ENCODE peak calls at places on chromosomes 1 and 21, in eight cellular contexts. Y, P, Z, Q, T, U, M and K are unnamed samples.

GRCh38 chr1:2199042-2199810 is 4.7 kb upstream of the FAAP20 start:
- DNase-seq in Y (peak), P (no peak), Z (peak), Q (peak), T (peak), U (peak), M (peak), K (peak)

GRCh38 chr21:32807717-32808380 is 36.3 kb upstream of the PAXBP1 start:
- DNase-seq in Y (no peak), P (no peak), Z (peak), Q (peak), T (no peak), U (no peak), M (no peak), K (no peak)

GRCh38 chr1:79082233-79082632 is 75.7 kb upstream of the ADGRL4 start:
- DNase-seq in Y (no peak), P (no peak), Z (no peak), Q (no peak), T (no peak), U (no peak), M (no peak), K (no peak)

GRCh38 chr1:117180571-117180970 is 30.2 kb downstream of the VTCN1 start:
- DNase-seq in Y (no peak), P (no peak), Z (no peak), Q (no peak), T (no peak), U (no peak), M (no peak), K (no peak)

GRCh38 chr1:184532199-184532598 is 145.4 kb downstream of the C1orf21 start:
- DNase-seq in Y (no peak), P (no peak), Z (no peak), Q (no peak), T (no peak), U (no peak), M (no peak), K (no peak)

GRCh38 chr1:31828341-31828740 is 12.5 kb upstream of the SPOCD1 start:
- DNase-seq in Y (no peak), P (peak), Z (peak), Q (no peak), T (peak), U (no peak), M (no peak), K (no peak)

GRCh38 chr1:217889401-217889800 is 258.3 kb downstream of the SPATA17 start:
- DNase-seq in Y (peak), P (no peak), Z (no peak), Q (no peak), T (no peak), U (no peak), M (no peak), K (no peak)

GRCh38 chr1:166489670-166490436 is 323.1 kb upstream of the FAM78B start:
- DNase-seq in Y (no peak), P (peak), Z (no peak), Q (no peak), T (no peak), U (no peak), M (no peak), K (peak)

GRCh38 chr1:29542476-29543015 is 306.2 kb downstream of the PTPRU start:
- DNase-seq in Y (no peak), P (no peak), Z (no peak), Q (no peak), T (peak), U (no peak), M (no peak), K (no peak)

GRCh38 chr1:203906932-203907331 is 45.5 kb downstream of the SNRPE start:
- DNase-seq in Y (no peak), P (no peak), Z (peak), Q (peak), T (no peak), U (no peak), M (no peak), K (no peak)

GRCh38 chr1:147080013-147080661 is 92.1 kb downstream of the PRKAB2 start:
- DNase-seq in Y (peak), P (no peak), Z (no peak), Q (no peak), T (no peak), U (no peak), M (peak), K (no peak)

GRCh38 chr1:79646885-79647284 is 640.4 kb upstream of the ADGRL4 start:
- DNase-seq in Y (peak), P (no peak), Z (no peak), Q (no peak), T (no peak), U (no peak), M (no peak), K (no peak)

GRCh38 chr1:16183157-16183556 is 27.3 kb upstream of the EPHA2 start:
- DNase-seq in Y (no peak), P (no peak), Z (peak), Q (peak), T (no peak), U (no peak), M (no peak), K (no peak)

GRCh38 chr21:36479415-36480402 is at the start of gene CLDN14:
- DNase-seq in Y (no peak), P (no peak), Z (no peak), Q (no peak), T (no peak), U (peak), M (no peak), K (no peak)

GRCh38 chr1:12315126-12315525 is 85.3 kb downstream of the VPS13D start:
- DNase-seq in Y (no peak), P (no peak), Z (no peak), Q (peak), T (no peak), U (no peak), M (no peak), K (no peak)

GRCh38 chr1:31181515-31182343 is 58.0 kb downstream of the NKAIN1 start:
- DNase-seq in Y (peak), P (peak), Z (peak), Q (peak), T (peak), U (peak), M (peak), K (peak)

GRCh38 chr1:162856260-162856659 is 4.7 kb downstream of the CCDC190 start:
- DNase-seq in Y (no peak), P (no peak), Z (peak), Q (peak), T (no peak), U (no peak), M (no peak), K (no peak)

GRCh38 chr21:44873356-44874239 is at the start of gene PTTG1IP:
- DNase-seq in Y (peak), P (peak), Z (peak), Q (peak), T (peak), U (peak), M (peak), K (peak)

GRCh38 chr1:147756336-147756735 is 4.1 kb downstream of the GJA5 start:
- DNase-seq in Y (no peak), P (no peak), Z (no peak), Q (no peak), T (no peak), U (no peak), M (no peak), K (no peak)

GRCh38 chr1:200445213-200445612 is 35.4 kb upstream of the ZNF281 start:
- DNase-seq in Y (no peak), P (no peak), Z (no peak), Q (no peak), T (no peak), U (no peak), M (no peak), K (no peak)

GRCh38 chr1:186802388-186802787 is 26.4 kb upstream of the PLA2G4A start:
- DNase-seq in Y (no peak), P (no peak), Z (no peak), Q (no peak), T (no peak), U (no peak), M (no peak), K (no peak)

GRCh38 chr21:45996311-45997204 is 15.0 kb downstream of the COL6A1 start:
- DNase-seq in Y (no peak), P (no peak), Z (peak), Q (no peak), T (peak), U (peak), M (no peak), K (no peak)

GRCh38 chr1:6624712-6625578 is at the start of gene THAP3:
- DNase-seq in Y (peak), P (peak), Z (peak), Q (peak), T (peak), U (peak), M (peak), K (peak)

GRCh38 chr1:183735069-183735860 is 69.7 kb upstream of the RGL1 start:
- DNase-seq in Y (no peak), P (no peak), Z (no peak), Q (no peak), T (no peak), U (no peak), M (no peak), K (no peak)

GRCh38 chr1:87330201-87330953 is 1.7 kb downstream of the LMO4 start:
- DNase-seq in Y (peak), P (no peak), Z (peak), Q (peak), T (peak), U (no peak), M (no peak), K (peak)

GRCh38 chr1:12518956-12519707 is 98.9 kb downstream of the DHRS3 start:
- DNase-seq in Y (peak), P (no peak), Z (peak), Q (peak), T (peak), U (peak), M (no peak), K (no peak)

GRCh38 chr1:199522338-199522737 is 505.2 kb upstream of the NR5A2 start:
- DNase-seq in Y (no peak), P (no peak), Z (no peak), Q (no peak), T (no peak), U (no peak), M (no peak), K (no peak)

GRCh38 chr1:185404864-185405568 is 88.0 kb upstream of the IVNS1ABP start:
- DNase-seq in Y (no peak), P (no peak), Z (no peak), Q (no peak), T (no peak), U (no peak), M (no peak), K (no peak)

GRCh38 chr1:205739348-205740160 is 10.4 kb downstream of the NUCKS1 start:
- DNase-seq in Y (no peak), P (no peak), Z (no peak), Q (peak), T (no peak), U (no peak), M (no peak), K (no peak)
- TF ChIP-seq CTCF in Y (peak), P (no peak), Z (peak), Q (peak), T (no peak), U (no peak), M (peak), K (no peak)

GRCh38 chr1:155034318-155035208 is 939 bp downstream of the DCST1 start:
- DNase-seq in Y (no peak), P (no peak), Z (no peak), Q (no peak), T (no peak), U (no peak), M (no peak), K (no peak)
- TF ChIP-seq CTCF in Y (no peak), P (no peak), Z (no peak), Q (no peak), T (no peak), U (no peak), M (no peak), K (no peak)

GRCh38 chr1:44361478-44361877 is 6.4 kb upstream of the ERI3 start:
- DNase-seq in Y (peak), P (no peak), Z (peak), Q (peak), T (no peak), U (no peak), M (no peak), K (no peak)
- TF ChIP-seq CTCF in Y (no peak), P (no peak), Z (peak), Q (peak), T (no peak), U (peak), M (peak), K (no peak)

GRCh38 chr1:227112538-227112937 is 172.4 kb downstream of the COQ8A start:
- DNase-seq in Y (no peak), P (no peak), Z (no peak), Q (no peak), T (no peak), U (no peak), M (no peak), K (no peak)

GRCh38 chr1:227111782-227112181 is 171.7 kb downstream of the COQ8A start:
- DNase-seq in Y (no peak), P (no peak), Z (no peak), Q (no peak), T (no peak), U (no peak), M (no peak), K (no peak)
- TF ChIP-seq CTCF in Y (no peak), P (no peak), Z (no peak), Q (no peak), T (no peak), U (no peak), M (no peak), K (no peak)

GRCh38 chr1:155051342-155051776 is 243 bp downstream of the ADAM15 start:
- DNase-seq in Y (no peak), P (no peak), Z (peak), Q (no peak), T (no peak), U (no peak), M (no peak), K (no peak)

GRCh38 chr1:155053531-155054105 is 2.5 kb downstream of the ADAM15 start:
- DNase-seq in Y (no peak), P (no peak), Z (no peak), Q (no peak), T (no peak), U (no peak), M (no peak), K (no peak)

GRCh38 chr1:155050560-155051341 is at the start of gene ADAM15:
- DNase-seq in Y (peak), P (peak), Z (peak), Q (peak), T (peak), U (peak), M (peak), K (peak)

GRCh38 chr1:155051777-155052398 is 772 bp downstream of the ADAM15 start:
- DNase-seq in Y (no peak), P (peak), Z (peak), Q (peak), T (peak), U (peak), M (peak), K (peak)

GRCh38 chr1:155052412-155053400 is 1.6 kb downstream of the ADAM15 start:
- DNase-seq in Y (no peak), P (peak), Z (no peak), Q (peak), T (no peak), U (peak), M (peak), K (peak)
- TF ChIP-seq CTCF in Y (peak), P (peak), Z (peak), Q (peak), T (no peak), U (no peak), M (peak), K (peak)

GRCh38 chr1:15038232-15039016 is 115.1 kb upstream of the TMEM51 start:
- DNase-seq in Y (peak), P (peak), Z (no peak), Q (peak), T (no peak), U (no peak), M (peak), K (no peak)
- TF ChIP-seq CTCF in Y (peak), P (peak), Z (peak), Q (no peak), T (no peak), U (no peak), M (peak), K (peak)

GRCh38 chr1:201625711-201626300 is 86.9 kb downstream of the NAV1 start:
- DNase-seq in Y (no peak), P (no peak), Z (peak), Q (no peak), T (no peak), U (no peak), M (no peak), K (no peak)

GRCh38 chr1:201630582-201630981 is 91.7 kb downstream of the NAV1 start:
- DNase-seq in Y (no peak), P (no peak), Z (peak), Q (no peak), T (no peak), U (no peak), M (no peak), K (no peak)

GRCh38 chr1:201624741-201625646 is 86.1 kb downstream of the NAV1 start:
- DNase-seq in Y (no peak), P (no peak), Z (peak), Q (peak), T (no peak), U (no peak), M (no peak), K (no peak)

GRCh38 chr1:201628490-201628889 is 89.6 kb downstream of the NAV1 start:
- DNase-seq in Y (no peak), P (no peak), Z (peak), Q (no peak), T (no peak), U (peak), M (peak), K (no peak)

GRCh38 chr1:201626629-201627275 is 87.8 kb downstream of the NAV1 start:
- DNase-seq in Y (no peak), P (no peak), Z (peak), Q (no peak), T (no peak), U (no peak), M (no peak), K (no peak)
- TF ChIP-seq CTCF in Y (no peak), P (no peak), Z (no peak), Q (no peak), T (no peak), U (no peak), M (no peak), K (no peak)

DNA sequence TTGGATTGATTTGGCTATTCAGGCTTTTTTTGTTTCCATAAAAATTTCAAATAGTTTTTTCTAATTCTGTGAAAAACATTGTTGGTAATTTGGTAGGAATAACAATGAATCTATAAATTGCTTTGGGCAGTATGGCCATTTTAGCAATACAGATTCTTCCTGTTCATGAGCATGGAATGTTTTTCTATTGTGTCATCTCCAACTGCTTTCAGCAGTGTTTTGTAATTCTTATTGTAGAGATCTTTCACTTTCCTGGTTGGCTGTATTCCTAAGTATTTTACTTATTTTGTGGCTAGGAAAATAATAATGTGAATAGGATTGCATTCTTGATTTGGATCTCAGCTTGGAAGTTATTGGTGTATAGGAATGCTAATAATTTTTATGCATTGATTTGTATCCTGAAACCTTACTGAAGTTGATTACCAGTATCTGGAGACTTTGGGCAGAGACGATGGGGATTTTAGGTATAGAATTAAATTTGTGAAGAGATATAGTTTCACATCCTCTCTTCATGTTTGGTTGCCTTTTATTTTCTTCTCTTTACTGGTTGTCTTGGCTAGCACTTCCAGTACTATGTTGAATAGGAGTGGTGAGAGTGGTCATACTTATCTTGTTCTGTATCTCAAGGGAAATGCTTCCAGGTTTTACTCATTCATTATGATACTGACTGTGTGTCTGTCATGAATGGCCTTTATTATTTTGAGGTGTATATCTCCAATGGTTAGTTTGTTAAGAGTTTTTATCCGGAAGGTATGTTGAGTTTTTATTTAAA is 57.3 kb downstream of the DRAM2 start:
- DNase-seq in Y (no peak), P (no peak), Z (peak), Q (peak), T (no peak), U (no peak), M (no peak), K (no peak)
- TF ChIP-seq CTCF in Y (no peak), P (no peak), Z (no peak), Q (no peak), T (no peak), U (no peak), M (no peak), K (no peak)

DNA sequence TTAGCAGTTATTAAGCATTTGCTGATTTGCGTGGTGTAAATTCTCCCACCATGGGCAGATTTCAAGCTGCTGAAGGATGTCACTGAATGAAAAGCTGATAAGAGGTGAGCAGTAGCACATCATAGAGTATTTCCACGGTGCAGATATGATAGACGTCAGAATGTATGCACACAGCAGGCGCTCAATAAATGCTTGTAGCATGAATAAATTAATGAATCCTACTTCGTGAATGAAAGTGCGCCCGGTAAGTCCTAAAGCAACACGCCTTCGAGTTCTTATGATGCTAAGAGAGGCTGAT is 505 bp upstream of the UBIAD1 start:
- DNase-seq in Y (no peak), P (no peak), Z (no peak), Q (no peak), T (no peak), U (no peak), M (no peak), K (no peak)
- TF ChIP-seq CTCF in Y (peak), P (no peak), Z (no peak), Q (no peak), T (no peak), U (no peak), M (peak), K (no peak)

DNA sequence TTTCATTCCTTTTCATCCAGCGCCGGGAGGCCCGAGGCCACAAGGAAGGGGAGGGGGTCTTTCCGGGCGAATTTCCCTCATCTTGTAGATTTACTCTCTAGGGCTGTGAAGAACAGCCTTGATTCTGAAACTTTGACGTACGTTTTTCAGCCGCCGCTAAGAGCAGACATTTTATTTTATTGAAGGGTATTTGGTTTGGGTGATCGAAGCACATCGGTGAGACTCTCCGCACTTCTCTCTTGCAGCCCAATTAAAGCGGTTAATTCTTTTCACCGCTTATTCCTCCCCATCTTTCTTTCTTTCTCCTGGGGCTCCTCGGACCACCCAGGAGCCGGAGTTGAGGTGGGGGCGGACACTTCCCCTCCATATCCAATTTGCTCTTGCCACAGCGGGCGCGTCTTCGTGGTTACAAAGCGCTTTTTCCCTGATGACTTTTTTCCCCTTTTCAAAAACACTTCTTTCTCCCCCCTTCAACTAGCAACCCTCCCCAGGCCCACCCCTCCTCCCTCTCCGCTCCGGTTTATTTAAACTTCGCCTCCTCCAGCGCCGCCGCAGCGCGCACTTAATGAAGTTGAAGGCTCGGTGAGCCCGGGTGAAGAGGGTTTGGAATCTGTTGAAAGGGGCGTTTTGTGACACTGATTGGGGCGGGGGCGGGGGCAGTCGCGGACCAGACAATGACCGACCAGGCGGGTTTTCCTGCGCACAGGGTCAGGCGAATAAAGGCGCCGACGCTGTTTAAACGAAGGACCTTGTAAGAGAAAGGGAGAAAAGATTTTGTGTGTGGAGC is 5.9 kb downstream of the FOXD2 start:
- DNase-seq in Y (no peak), P (no peak), Z (no peak), Q (no peak), T (no peak), U (no peak), M (peak), K (no peak)
- TF ChIP-seq CTCF in Y (no peak), P (no peak), Z (no peak), Q (no peak), T (no peak), U (no peak), M (no peak), K (no peak)